ENCODE peak calls at places on chromosomes 12 and 14, in nine cellular contexts. A is RWPE2; S is fibroblast of lung; N is ovary; R is OCI-LY7; C is IMR-90; J is CD4-positive, alpha-beta memory T cell; Q is lower lobe of right lung; Y is cardiac muscle cell. E is an unnamed sample. For H3K36me3, the result is how much of the 10 kb centered on the place peaks cover.

GRCh38 chr12:92025462-92026207 is 120.0 kb downstream of the BTG1 start:
- DNase-seq in A (no peak), S (no peak), N (no peak), R (no peak), C (no peak), J (no peak), Q (no peak), Y (no peak), E (no peak)

GRCh38 chr12:94831081-94831747 is 172.3 kb downstream of the NDUFA12 start:
- DNase-seq in A (no peak), S (no peak), N (no peak), R (peak), C (no peak), J (no peak), Q (no peak), Y (no peak), E (no peak)

GRCh38 chr14:68397371-68397779 is 395.5 kb downstream of the ZFP36L1 start:
- DNase-seq in A (no peak), S (no peak), N (peak), R (no peak), C (no peak), J (no peak), Q (peak), Y (no peak), E (no peak)

GRCh38 chr12:13981296-13981962 is at the start of gene GRIN2B:
- DNase-seq in A (no peak), S (no peak), N (no peak), R (no peak), C (no peak), J (no peak), Q (no peak), Y (peak), E (no peak)

GRCh38 chr12:123808167-123808566 is 46.1 kb downstream of the DNAH10 start:
- DNase-seq in A (no peak), S (peak), N (no peak), R (no peak), C (peak), J (no peak), Q (no peak), Y (peak), E (no peak)

GRCh38 chr14:90381011-90381790 is 15.6 kb upstream of the CALM1 start:
- DNase-seq in A (no peak), S (peak), N (peak), R (peak), C (no peak), J (no peak), Q (no peak), Y (peak), E (peak)

GRCh38 chr12:124477109-124477915 is 90.1 kb downstream of the NCOR2 start:
- DNase-seq in A (no peak), S (no peak), N (no peak), R (no peak), C (no peak), J (no peak), Q (no peak), Y (no peak), E (no peak)

GRCh38 chr12:94798107-94798506 is 147.8 kb upstream of the TMCC3 start:
- DNase-seq in A (no peak), S (no peak), N (no peak), R (no peak), C (no peak), J (no peak), Q (no peak), Y (no peak), E (no peak)

GRCh38 chr12:79333144-79333543 is 357.6 kb downstream of the PAWR start:
- DNase-seq in A (no peak), S (no peak), N (no peak), R (no peak), C (no peak), J (no peak), Q (no peak), Y (no peak), E (no peak)

GRCh38 chr12:58368001-58368400 is 426.6 kb downstream of the ATP23 start:
- DNase-seq in A (no peak), S (peak), N (no peak), R (no peak), C (no peak), J (no peak), Q (no peak), Y (no peak), E (no peak)

GRCh38 chr12:46410495-46410894 is 37.9 kb upstream of the SLC38A2 start:
- DNase-seq in A (no peak), S (no peak), N (no peak), R (no peak), C (no peak), J (no peak), Q (no peak), Y (no peak), E (no peak)

GRCh38 chr12:124538194-124539082 is 29.0 kb downstream of the NCOR2 start:
- DNase-seq in A (no peak), S (no peak), N (no peak), R (no peak), C (no peak), J (no peak), Q (no peak), Y (peak), E (no peak)

GRCh38 chr12:93824514-93825500 is 147.6 kb downstream of the CRADD start:
- DNase-seq in A (no peak), S (peak), N (no peak), R (no peak), C (peak), J (no peak), Q (no peak), Y (peak), E (no peak)

GRCh38 chr12:15788266-15789214 is 648 bp downstream of the EPS8 start:
- DNase-seq in A (peak), S (peak), N (peak), R (no peak), C (peak), J (peak), Q (peak), Y (peak), E (peak)

GRCh38 chr12:110174373-110174996 is 50.3 kb downstream of the IFT81 start:
- DNase-seq in A (no peak), S (no peak), N (no peak), R (no peak), C (no peak), J (no peak), Q (no peak), Y (no peak), E (no peak)

GRCh38 chr14:72416081-72416849 is 477.6 kb downstream of the DPF3 start:
- DNase-seq in A (no peak), S (no peak), N (no peak), R (no peak), C (no peak), J (no peak), Q (no peak), Y (no peak), E (no peak)

GRCh38 chr14:54474232-54474793 is 14.5 kb downstream of the GMFB start:
- DNase-seq in A (no peak), S (peak), N (no peak), R (no peak), C (peak), J (no peak), Q (no peak), Y (no peak), E (no peak)

GRCh38 chr12:112178796-112179195 is 53.4 kb downstream of the TRAFD1 start:
- DNase-seq in A (no peak), S (no peak), N (no peak), R (no peak), C (no peak), J (no peak), Q (no peak), Y (no peak), E (no peak)

GRCh38 chr14:105364100-105364708 is 34.1 kb upstream of the TEX22 start:
- DNase-seq in A (peak), S (peak), N (no peak), R (no peak), C (peak), J (peak), Q (peak), Y (no peak), E (no peak)

GRCh38 chr14:91185721-91186120 is 58.8 kb downstream of the GPR68 start:
- DNase-seq in A (no peak), S (peak), N (no peak), R (no peak), C (peak), J (no peak), Q (no peak), Y (no peak), E (no peak)

GRCh38 chr12:40099423-40099853 is 6.4 kb downstream of the SLC2A13 start:
- DNase-seq in A (no peak), S (no peak), N (no peak), R (no peak), C (no peak), J (no peak), Q (no peak), Y (no peak), E (no peak)

GRCh38 chr12:55727643-55728184 is 1.1 kb downstream of the CD63 start:
- DNase-seq in A (no peak), S (peak), N (peak), R (no peak), C (peak), J (no peak), Q (peak), Y (no peak), E (peak)

GRCh38 chr12:46260913-46261476 is 7.8 kb downstream of the SLC38A1 start:
- DNase-seq in A (no peak), S (no peak), N (no peak), R (no peak), C (no peak), J (no peak), Q (no peak), Y (no peak), E (peak)

GRCh38 chr12:78568326-78569020 is 296.1 kb upstream of the SYT1 start:
- DNase-seq in A (no peak), S (peak), N (no peak), R (no peak), C (peak), J (no peak), Q (no peak), Y (no peak), E (no peak)

GRCh38 chr12:31756977-31757420 is 28.2 kb upstream of the AMN1 start:
- DNase-seq in A (no peak), S (peak), N (no peak), R (no peak), C (no peak), J (no peak), Q (no peak), Y (no peak), E (no peak)

GRCh38 chr12:12214635-12215131 is 52.2 kb downstream of the LRP6 start:
- DNase-seq in A (no peak), S (peak), N (no peak), R (peak), C (peak), J (no peak), Q (no peak), Y (no peak), E (no peak)

GRCh38 chr14:74552623-74553022 is 59.1 kb downstream of the ISCA2 start:
- DNase-seq in A (peak), S (peak), N (peak), R (no peak), C (peak), J (no peak), Q (peak), Y (no peak), E (no peak)

GRCh38 chr12:79424109-79424721 is 266.5 kb downstream of the PAWR start:
- DNase-seq in A (no peak), S (peak), N (no peak), R (no peak), C (peak), J (no peak), Q (no peak), Y (no peak), E (no peak)

GRCh38 chr14:71682337-71682736 is 249.9 kb upstream of the RGS6 start:
- DNase-seq in A (no peak), S (peak), N (no peak), R (no peak), C (peak), J (no peak), Q (no peak), Y (no peak), E (no peak)

DNA sequence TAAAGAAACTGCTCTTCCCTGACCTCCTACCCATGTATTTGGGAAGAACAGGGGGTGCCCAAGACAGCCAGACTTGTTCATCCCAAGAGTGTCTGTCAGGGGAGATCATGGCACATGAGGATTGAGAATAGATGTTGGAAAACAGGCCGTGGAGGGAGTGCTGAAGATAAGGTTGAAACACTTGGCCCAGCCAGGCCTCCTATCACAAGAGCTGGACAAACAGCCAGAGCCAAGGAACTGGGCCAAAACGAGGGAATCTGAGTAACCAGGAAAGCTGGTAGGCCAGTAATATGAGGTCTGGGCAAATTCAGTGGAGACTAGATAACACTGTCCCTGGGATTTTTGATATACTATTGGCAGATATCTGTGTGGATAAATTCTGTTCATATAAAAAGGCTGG is 161.7 kb downstream of the TMX1 start:
- DNase-seq in A (no peak), S (no peak), N (peak), R (no peak), C (no peak), J (no peak), Q (no peak), Y (no peak), E (no peak)
- H3K27ac ChIP-seq in A (no peak), S (no peak), N (peak), R (no peak), C (no peak), J (no peak), Q (no peak), Y (no peak), E (no peak)

GRCh38 chr12:67288561-67288960 is 19.4 kb downstream of the CAND1 start:
- DNase-seq in A (no peak), S (no peak), N (no peak), R (no peak), C (no peak), J (no peak), Q (no peak), Y (no peak), E (no peak)

GRCh38 chr12:67287311-67287710 is 18.2 kb downstream of the CAND1 start:
- DNase-seq in A (no peak), S (no peak), N (no peak), R (no peak), C (no peak), J (no peak), Q (no peak), Y (no peak), E (no peak)

GRCh38 chr12:67290378-67290777 is 21.2 kb downstream of the CAND1 start:
- DNase-seq in A (no peak), S (no peak), N (no peak), R (no peak), C (no peak), J (no peak), Q (no peak), Y (no peak), E (no peak)

GRCh38 chr12:67284561-67284960 is 15.4 kb downstream of the CAND1 start:
- DNase-seq in A (no peak), S (no peak), N (no peak), R (no peak), C (no peak), J (no peak), Q (no peak), Y (no peak), E (no peak)

GRCh38 chr12:67286257-67286656 is 17.1 kb downstream of the CAND1 start:
- DNase-seq in A (no peak), S (no peak), N (no peak), R (no peak), C (no peak), J (no peak), Q (no peak), Y (no peak), E (no peak)
- H3K36me3 ChIP-seq in A (half or more), S (under half), N (under half), R (half or more), C (under half), J (under half), Q (under half), Y (under half), E (under half)

DNA sequence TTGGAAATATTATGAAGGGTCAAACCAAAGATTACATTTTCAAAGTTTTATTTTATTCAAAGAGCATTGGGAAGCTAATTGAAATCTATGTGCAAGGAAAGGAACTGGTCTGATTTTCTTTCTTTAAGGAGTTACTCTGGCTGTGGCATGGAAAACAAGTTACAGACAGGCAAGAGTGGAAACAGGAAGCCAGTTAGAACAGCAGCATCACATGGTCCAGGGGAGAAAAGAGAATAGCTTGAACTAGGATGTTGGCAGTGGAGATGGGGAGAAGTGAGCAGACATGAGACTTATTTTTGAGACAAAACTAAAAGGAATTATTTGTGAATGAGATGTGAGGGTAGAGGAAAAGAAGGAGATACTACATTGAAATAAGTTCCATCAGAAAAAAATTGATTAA is 3.4 kb downstream of the OR11G2 start:
- DNase-seq in A (no peak), S (no peak), N (no peak), R (no peak), C (no peak), J (no peak), Q (no peak), Y (no peak), E (no peak)
- H3K27ac ChIP-seq in A (no peak), S (no peak), N (no peak), R (no peak), C (no peak), J (no peak), Q (no peak), Y (no peak), E (no peak)

DNA sequence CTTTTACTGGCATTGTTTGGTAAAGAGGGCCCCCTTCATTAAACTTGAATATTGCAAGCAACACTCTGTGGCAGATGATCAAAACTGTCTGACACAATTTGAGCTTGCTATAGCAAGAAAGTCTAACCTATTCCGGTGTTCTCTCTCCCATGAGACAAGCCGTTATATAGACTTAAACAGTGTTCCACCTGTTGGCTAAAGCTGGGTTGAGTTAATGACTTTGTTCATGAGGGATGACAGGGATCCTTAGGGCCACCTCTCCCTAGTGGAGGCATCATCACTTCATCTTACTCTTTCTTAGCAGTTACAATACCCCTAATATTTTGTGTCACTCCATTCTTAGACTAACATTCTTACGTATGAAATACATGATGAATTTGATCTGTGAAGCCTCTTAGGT is 3.8 kb downstream of the EIF5 start:
- DNase-seq in A (no peak), S (no peak), N (no peak), R (no peak), C (no peak), J (no peak), Q (no peak), Y (no peak), E (no peak)
- H3K36me3 ChIP-seq in A (half or more), S (half or more), N (under half), R (half or more), C (half or more), J (half or more), Q (half or more), Y (half or more), E (under half)

DNA sequence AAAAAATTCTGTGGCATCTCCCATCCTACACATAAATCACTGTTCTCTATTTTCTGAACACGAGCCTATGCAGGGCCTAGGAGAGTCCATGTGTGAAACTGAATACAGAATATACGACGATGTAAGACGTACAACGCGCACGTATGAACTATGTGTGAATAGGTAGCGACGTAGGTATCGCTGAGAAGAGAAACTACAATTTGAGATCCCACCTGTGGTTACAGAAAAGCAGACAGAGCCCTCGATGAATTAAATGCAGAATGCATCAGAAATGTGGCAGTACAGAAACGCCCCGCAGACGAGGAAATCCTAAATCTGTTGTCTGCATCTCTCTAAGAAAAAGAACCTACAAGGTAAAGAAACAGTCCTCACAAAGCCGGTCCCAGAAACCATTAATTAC is 12.7 kb downstream of the BCL11B start:
- DNase-seq in A (no peak), S (no peak), N (no peak), R (no peak), C (no peak), J (peak), Q (no peak), Y (no peak), E (no peak)
- H3K27ac ChIP-seq in A (no peak), S (no peak), N (no peak), R (no peak), C (no peak), J (peak), Q (no peak), Y (no peak), E (no peak)

E was measured in prostate gland.